ENCODE peak calls at places on chromosomes 13 and 19, in seven cellular contexts. Y is GM23338, W is vagina, E is suprapubic skin, C is stomach, I is HL-60, M is endothelial cell of umbilical vein. Z is an unnamed sample.

GRCh38 chr13:32211788-32212187 is 103.4 kb downstream of the ZAR1L start:
- DNase-seq in Y (no peak), W (no peak), E (no peak), C (no peak), I (no peak), M (no peak), Z (no peak)

GRCh38 chr19:32436692-32437091 is 31.1 kb downstream of the DPY19L3 start:
- DNase-seq in Y (no peak), W (no peak), E (no peak), C (no peak), I (no peak), M (no peak), Z (no peak)

GRCh38 chr13:100214886-100215285 is 126.0 kb downstream of the PCCA start:
- DNase-seq in Y (no peak), W (no peak), E (no peak), C (no peak), I (no peak), M (no peak), Z (no peak)

GRCh38 chr19:8577247-8577646 is at the start of gene MYO1F:
- DNase-seq in Y (no peak), W (no peak), E (no peak), C (peak), I (peak), M (no peak), Z (no peak)

GRCh38 chr13:20704459-20705069 is 1.1 kb downstream of the IL17D start:
- DNase-seq in Y (no peak), W (no peak), E (no peak), C (no peak), I (no peak), M (no peak), Z (no peak)

GRCh38 chr19:35744688-35745327 is 410 bp downstream of the U2AF1L4 start:
- DNase-seq in Y (peak), W (peak), E (peak), C (peak), I (peak), M (peak), Z (peak)

GRCh38 chr13:21124853-21125252 is 51.5 kb downstream of the SKA3 start:
- DNase-seq in Y (peak), W (no peak), E (no peak), C (no peak), I (no peak), M (peak), Z (no peak)

GRCh38 chr13:30224732-30225131 is 82.6 kb downstream of the KATNAL1 start:
- DNase-seq in Y (no peak), W (no peak), E (no peak), C (no peak), I (no peak), M (peak), Z (no peak)

GRCh38 chr19:42081584-42082258 is 5.8 kb downstream of the ZNF574 start:
- DNase-seq in Y (peak), W (no peak), E (no peak), C (no peak), I (no peak), M (peak), Z (no peak)

GRCh38 chr13:35512271-35512920 is 35.9 kb upstream of the MAB21L1 start:
- DNase-seq in Y (no peak), W (peak), E (no peak), C (no peak), I (peak), M (peak), Z (no peak)

GRCh38 chr19:11657307-11657706 is 60.0 kb downstream of the ZNF627 start:
- DNase-seq in Y (no peak), W (no peak), E (no peak), C (no peak), I (no peak), M (no peak), Z (no peak)

GRCh38 chr13:94480672-94481145 is 1.2 kb upstream of the DCT start:
- DNase-seq in Y (no peak), W (no peak), E (no peak), C (no peak), I (peak), M (no peak), Z (no peak)

GRCh38 chr19:8161135-8161646 is 11.8 kb upstream of the FBN3 start:
- DNase-seq in Y (peak), W (no peak), E (no peak), C (peak), I (no peak), M (no peak), Z (peak)

GRCh38 chr19:19554074-19555023 is 16.3 kb downstream of the CILP2 start:
- DNase-seq in Y (peak), W (no peak), E (no peak), C (peak), I (no peak), M (no peak), Z (peak)

GRCh38 chr19:53463263-53463662 is 4.3 kb upstream of the ZNF813 start:
- DNase-seq in Y (peak), W (no peak), E (no peak), C (no peak), I (no peak), M (peak), Z (peak)

GRCh38 chr13:66532146-66532545 is 698.0 kb downstream of the PCDH9 start:
- DNase-seq in Y (no peak), W (no peak), E (no peak), C (no peak), I (no peak), M (no peak), Z (no peak)

GRCh38 chr13:40578055-40578454 is 88.4 kb downstream of the FOXO1 start:
- DNase-seq in Y (no peak), W (no peak), E (no peak), C (no peak), I (no peak), M (no peak), Z (no peak)

GRCh38 chr19:11995174-11995573 is 30.3 kb downstream of the ZNF763 start:
- DNase-seq in Y (no peak), W (no peak), E (no peak), C (no peak), I (no peak), M (no peak), Z (no peak)

GRCh38 chr19:10780368-10780767 is 55.6 kb downstream of the TMED1 start:
- DNase-seq in Y (no peak), W (no peak), E (no peak), C (no peak), I (peak), M (peak), Z (no peak)

GRCh38 chr13:28574617-28575142 is 79.8 kb upstream of the FLT1 start:
- DNase-seq in Y (no peak), W (no peak), E (no peak), C (no peak), I (peak), M (peak), Z (no peak)

GRCh38 chr19:52961981-52962380 is 700 bp downstream of the ZNF816 start:
- DNase-seq in Y (no peak), W (no peak), E (peak), C (no peak), I (no peak), M (no peak), Z (no peak)

GRCh38 chr19:43798546-43799409 is 3.5 kb downstream of the LYPD5 start:
- DNase-seq in Y (peak), W (no peak), E (no peak), C (peak), I (no peak), M (no peak), Z (peak)

GRCh38 chr13:110300090-110300815 is 6.7 kb downstream of the COL4A1 start:
- DNase-seq in Y (no peak), W (peak), E (no peak), C (no peak), I (no peak), M (no peak), Z (no peak)

GRCh38 chr19:40600086-40600917 is 867 bp upstream of the LTBP4 start:
- DNase-seq in Y (peak), W (no peak), E (no peak), C (no peak), I (no peak), M (no peak), Z (no peak)

GRCh38 chr19:32403291-32403995 is 2.1 kb upstream of the DPY19L3 start:
- DNase-seq in Y (no peak), W (no peak), E (no peak), C (no peak), I (no peak), M (no peak), Z (no peak)

GRCh38 chr19:6663236-6664187 is 6.4 kb downstream of the TNFSF14 start:
- DNase-seq in Y (no peak), W (no peak), E (no peak), C (no peak), I (no peak), M (no peak), Z (peak)

GRCh38 chr13:109735567-109735966 is 50.8 kb downstream of the IRS2 start:
- DNase-seq in Y (no peak), W (no peak), E (no peak), C (no peak), I (no peak), M (no peak), Z (no peak)

GRCh38 chr13:37701972-37702371 is 103.4 kb upstream of the POSTN start:
- DNase-seq in Y (no peak), W (no peak), E (no peak), C (no peak), I (no peak), M (peak), Z (no peak)

GRCh38 chr19:39001016-39001415 is 25.5 kb upstream of the FBXO17 start:
- DNase-seq in Y (no peak), W (no peak), E (no peak), C (no peak), I (no peak), M (no peak), Z (no peak)

GRCh38 chr19:51887522-51888498 is at the start of gene ZNF577:
- DNase-seq in Y (peak), W (no peak), E (peak), C (peak), I (peak), M (peak), Z (peak)

DNA sequence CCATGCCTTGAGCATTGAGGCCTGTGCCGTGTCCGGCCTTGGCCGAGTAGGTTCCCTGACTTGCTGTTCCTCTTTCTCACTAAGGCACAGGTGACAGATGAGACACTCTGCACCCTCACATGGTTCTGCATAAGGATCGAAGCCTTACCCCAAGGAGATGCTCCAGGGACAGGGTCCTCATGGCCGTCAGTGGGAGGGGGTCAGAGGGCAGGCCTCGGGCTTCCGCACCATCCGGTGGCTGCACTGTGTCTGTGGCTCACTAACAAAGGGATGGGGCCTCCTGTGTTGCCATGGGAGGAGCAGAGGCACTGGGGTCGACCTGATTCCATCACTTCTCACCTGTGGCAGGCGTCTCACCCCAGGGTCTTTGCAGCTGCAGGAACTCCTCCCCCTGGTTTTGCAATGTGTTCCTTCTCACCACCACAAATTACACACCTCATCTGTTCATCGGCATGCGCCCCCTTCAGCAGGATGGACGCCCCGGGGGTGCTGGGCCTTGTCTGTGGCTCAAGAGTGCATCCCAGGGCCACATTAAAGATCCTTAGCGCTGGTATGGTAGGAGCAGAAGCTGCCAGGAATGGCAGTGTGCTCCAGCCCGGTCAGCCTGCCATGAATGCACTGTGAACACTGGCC is 113.3 kb upstream of the SOX1 start:
- DNase-seq in Y (no peak), W (peak), E (peak), C (peak), I (no peak), M (no peak), Z (peak)
- H3K4me3 ChIP-seq in Y (no peak), W (no peak), E (no peak), C (no peak), I (no peak), M (no peak), Z (no peak)

DNA sequence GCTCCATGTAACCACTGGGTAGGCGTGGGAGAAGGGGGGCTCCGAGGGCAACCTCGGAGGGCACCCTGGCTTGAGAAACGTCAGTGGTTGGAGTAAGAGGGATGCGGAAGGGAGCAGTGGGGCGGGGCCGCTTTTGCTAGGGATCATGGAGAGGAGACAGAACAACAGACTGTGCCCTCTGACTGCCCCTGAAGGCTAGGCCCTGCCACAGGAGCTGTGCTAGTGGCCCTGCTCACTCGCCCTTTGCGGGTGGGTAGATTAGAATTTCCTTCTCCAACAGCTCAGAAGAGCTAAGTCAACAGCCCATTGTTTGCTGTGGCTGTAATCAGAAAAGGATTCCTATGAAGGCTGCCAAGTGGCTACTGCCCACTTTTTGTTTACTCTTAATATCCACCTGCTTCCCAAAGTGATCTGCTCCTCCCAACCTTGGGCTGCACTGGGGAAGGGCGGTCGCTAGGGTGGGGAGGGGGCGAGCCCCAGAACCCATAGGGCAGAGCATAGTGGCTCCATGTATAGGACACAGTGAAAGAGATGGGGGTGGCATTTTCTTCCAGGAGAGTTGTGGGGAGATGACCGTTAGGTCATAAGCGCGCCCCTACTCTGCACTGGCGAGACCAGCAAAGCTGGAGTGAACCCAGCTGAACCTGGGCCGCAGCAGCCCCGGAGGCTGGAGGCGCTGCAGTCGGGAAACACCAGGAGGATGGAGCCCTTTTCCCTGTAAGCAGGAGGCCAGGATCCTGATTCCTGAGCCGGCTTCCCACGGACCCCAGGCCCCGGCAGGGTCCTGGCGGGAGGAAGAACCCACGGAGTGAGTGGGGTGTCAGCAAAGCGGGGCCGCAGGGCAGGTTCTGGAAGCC is 1.9 kb upstream of the C1QTNF9 start:
- DNase-seq in Y (no peak), W (peak), E (no peak), C (peak), I (no peak), M (no peak), Z (peak)
- TF ChIP-seq POLR2AphosphoS5 in Y (no peak), W (no peak), E (no peak), C (peak), I (no peak), M (no peak), Z (no peak)

GRCh38 chr13:106753241-106753640 is 185.3 kb upstream of the ARGLU1 start:
- DNase-seq in Y (no peak), W (no peak), E (no peak), C (no peak), I (no peak), M (peak), Z (peak)
- H3K27ac ChIP-seq in Y (no peak), W (no peak), E (no peak), C (peak), I (no peak), M (peak), Z (peak)

GRCh38 chr19:21264891-21265290 is 64.3 kb downstream of the ZNF708 start:
- DNase-seq in Y (no peak), W (no peak), E (no peak), C (no peak), I (no peak), M (no peak), Z (peak)
- H3K4me3 ChIP-seq in Y (no peak), W (no peak), E (no peak), C (no peak), I (no peak), M (no peak), Z (no peak)

DNA sequence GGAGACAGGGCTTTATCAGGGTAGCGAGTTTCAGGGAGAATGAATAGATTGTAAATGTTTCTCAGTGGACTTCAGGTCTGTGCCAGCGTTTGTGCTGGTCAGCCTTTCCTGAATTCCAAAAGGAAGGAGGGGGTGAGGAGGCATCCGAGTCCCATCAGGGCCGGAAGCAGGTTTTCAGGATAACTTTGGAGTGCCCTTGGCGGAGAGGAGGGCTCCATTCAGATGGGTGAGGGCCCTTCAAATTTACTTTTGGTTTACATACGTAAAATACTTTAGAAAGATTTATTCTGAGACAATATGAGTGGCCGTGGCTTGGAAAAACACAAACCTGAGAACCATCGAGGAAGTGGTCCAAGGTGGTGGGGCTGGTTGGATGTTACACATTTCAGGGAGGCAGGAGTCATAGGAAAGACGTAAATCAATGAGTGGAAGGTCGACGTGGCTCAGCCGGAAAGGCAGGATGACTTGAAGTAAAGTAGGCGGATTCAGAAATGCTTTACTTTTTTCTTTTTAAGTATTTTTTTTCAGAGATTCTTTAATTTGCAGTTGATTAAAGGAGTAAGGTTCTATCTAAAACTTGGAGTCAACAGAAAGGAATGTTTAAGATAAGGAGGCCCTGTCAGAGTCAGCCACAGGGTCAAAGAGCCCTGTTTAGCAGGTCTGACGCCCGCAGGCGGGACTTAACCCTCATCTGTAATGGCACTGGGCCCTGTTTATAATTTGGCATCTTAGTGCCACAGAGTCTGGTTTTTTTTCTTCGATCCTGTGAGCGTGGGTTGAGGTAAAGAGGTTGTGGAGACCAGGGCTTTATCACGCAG is 32.8 kb downstream of the ATP11A start:
- DNase-seq in Y (peak), W (no peak), E (no peak), C (peak), I (no peak), M (peak), Z (peak)
- TF ChIP-seq POLR2AphosphoS5 in Y (no peak), W (no peak), E (no peak), C (peak), I (no peak), M (peak), Z (peak)

DNA sequence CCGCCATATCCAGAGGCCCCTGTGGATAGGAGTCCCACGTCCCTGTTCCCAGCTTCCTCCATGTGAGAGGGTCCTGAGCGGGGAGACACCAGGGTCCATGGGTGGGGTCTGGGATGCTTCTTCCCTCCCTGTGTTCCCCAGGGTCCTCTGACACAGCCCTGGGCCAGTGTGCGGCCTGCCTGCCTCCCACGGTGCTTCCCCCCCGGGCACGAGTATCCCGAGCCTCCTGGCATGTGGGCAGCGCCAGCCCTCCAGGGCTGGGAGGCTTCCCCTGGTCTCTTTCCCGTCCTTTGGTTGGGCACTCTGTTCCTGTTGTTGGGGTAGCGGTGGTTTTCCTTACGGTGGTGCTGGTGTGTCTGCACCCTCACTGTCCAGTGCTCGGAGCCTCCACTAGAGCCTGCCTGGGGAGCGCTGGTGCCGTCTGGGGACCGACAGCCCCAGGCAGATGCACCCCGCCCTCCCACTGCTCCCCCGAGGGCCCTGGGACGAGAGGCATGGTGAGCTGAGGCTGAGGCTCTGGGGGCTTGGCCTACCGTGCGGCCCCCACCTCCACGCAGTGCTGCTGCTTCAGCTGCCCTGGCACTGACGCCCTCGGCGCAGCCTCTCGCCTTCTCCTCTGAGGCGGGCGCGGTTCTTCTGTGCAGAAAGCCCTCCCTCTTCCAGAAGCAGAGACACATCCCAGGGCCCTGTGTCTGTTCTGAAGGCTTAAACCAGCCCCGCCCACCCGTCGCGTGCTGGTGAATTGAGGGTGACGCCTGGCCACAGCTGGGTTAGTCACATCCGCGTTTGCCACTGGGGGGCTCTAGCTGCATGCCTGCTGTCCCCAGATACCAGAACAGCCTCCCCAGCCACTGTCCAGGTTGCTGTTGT is 27.9 kb downstream of the PLEKHJ1 start:
- DNase-seq in Y (peak), W (no peak), E (peak), C (peak), I (no peak), M (peak), Z (peak)
- H3K27ac ChIP-seq in Y (peak), W (peak), E (peak), C (no peak), I (no peak), M (no peak), Z (no peak)

Z was measured in upper lobe of left lung.